ENCODE peak calls at places on chromosomes 16 and 17, in nine cellular contexts. Z is Jurkat, Clone E6-1; F is lung; D is endodermal cell; M is A673; J is GM12864; W is bronchial epithelial cell; I is cardiac fibroblast; X is tibial artery. O is an unnamed sample.

GRCh38 chr17:2053380-2054261 is 1.3 kb upstream of the HIC1 start:
- DNase-seq in Z (peak), F (no peak), D (peak), M (peak), J (no peak), W (no peak), I (peak), X (no peak), O (peak)

GRCh38 chr17:36629252-36629847 is 28.0 kb downstream of the MRM1 start:
- DNase-seq in Z (peak), F (peak), D (peak), M (peak), J (no peak), W (peak), I (peak), X (peak), O (peak)

GRCh38 chr17:70205386-70205785 is 36.1 kb downstream of the KCNJ2 start:
- DNase-seq in Z (no peak), F (no peak), D (no peak), M (no peak), J (no peak), W (peak), I (no peak), X (no peak), O (peak)

GRCh38 chr17:61465550-61466237 is 13.5 kb downstream of the TBX4 start:
- DNase-seq in Z (no peak), F (no peak), D (peak), M (no peak), J (no peak), W (no peak), I (no peak), X (peak), O (no peak)

GRCh38 chr17:77373298-77374169 is 232.8 kb downstream of the SEC14L1 start:
- DNase-seq in Z (no peak), F (peak), D (peak), M (peak), J (no peak), W (no peak), I (peak), X (peak), O (no peak)

GRCh38 chr16:71927383-71927782 is 32.1 kb downstream of the IST1 start:
- DNase-seq in Z (peak), F (peak), D (no peak), M (peak), J (no peak), W (peak), I (peak), X (no peak), O (no peak)

GRCh38 chr16:46573008-46573833 is 48.0 kb downstream of the SHCBP1 start:
- DNase-seq in Z (no peak), F (no peak), D (peak), M (no peak), J (no peak), W (peak), I (peak), X (no peak), O (peak)

GRCh38 chr16:74455619-74456289 is 34.5 kb upstream of the CLEC18B start:
- DNase-seq in Z (no peak), F (no peak), D (no peak), M (no peak), J (no peak), W (peak), I (peak), X (no peak), O (no peak)

GRCh38 chr16:56651586-56651985 is at the start of gene MT1B:
- DNase-seq in Z (no peak), F (no peak), D (no peak), M (no peak), J (no peak), W (no peak), I (no peak), X (no peak), O (no peak)

GRCh38 chr16:82633964-82634600 is 7.3 kb downstream of the CDH13 start:
- DNase-seq in Z (no peak), F (no peak), D (peak), M (no peak), J (no peak), W (peak), I (peak), X (peak), O (no peak)

GRCh38 chr17:4375039-4375748 is 8.7 kb upstream of the UBE2G1 start:
- DNase-seq in Z (no peak), F (no peak), D (no peak), M (no peak), J (peak), W (no peak), I (no peak), X (no peak), O (peak)

GRCh38 chr17:55241097-55241496 is 23.7 kb upstream of the HLF start:
- DNase-seq in Z (no peak), F (no peak), D (no peak), M (no peak), J (no peak), W (no peak), I (no peak), X (no peak), O (no peak)

GRCh38 chr17:34760931-34761500 is 181.6 kb downstream of the TMEM132E start:
- DNase-seq in Z (no peak), F (no peak), D (peak), M (peak), J (no peak), W (no peak), I (no peak), X (no peak), O (no peak)

GRCh38 chr17:7296189-7296861 is 1.9 kb upstream of the YBX2 start:
- DNase-seq in Z (no peak), F (peak), D (peak), M (peak), J (no peak), W (peak), I (peak), X (peak), O (peak)

GRCh38 chr17:58328195-58329034 is at the start of gene TSPOAP1:
- DNase-seq in Z (peak), F (no peak), D (peak), M (no peak), J (peak), W (no peak), I (no peak), X (no peak), O (peak)

GRCh38 chr16:49838639-49839461 is 17.1 kb downstream of the ZNF423 start:
- DNase-seq in Z (no peak), F (no peak), D (peak), M (peak), J (no peak), W (no peak), I (no peak), X (no peak), O (no peak)

GRCh38 chr16:82761236-82761635 is 134.5 kb downstream of the CDH13 start:
- DNase-seq in Z (no peak), F (peak), D (no peak), M (no peak), J (no peak), W (peak), I (peak), X (peak), O (no peak)

GRCh38 chr16:11774065-11774626 is 22.9 kb downstream of the ZC3H7A start:
- DNase-seq in Z (no peak), F (no peak), D (no peak), M (no peak), J (no peak), W (no peak), I (no peak), X (no peak), O (peak)

GRCh38 chr16:53094013-53094630 is 39.3 kb downstream of the CHD9 start:
- DNase-seq in Z (peak), F (peak), D (no peak), M (peak), J (peak), W (peak), I (no peak), X (peak), O (peak)

GRCh38 chr17:30476726-30477082 is 504 bp upstream of the GOSR1 start:
- DNase-seq in Z (no peak), F (no peak), D (no peak), M (no peak), J (no peak), W (no peak), I (no peak), X (no peak), O (no peak)

GRCh38 chr17:73142763-73143395 is 21.9 kb upstream of the SSTR2 start:
- DNase-seq in Z (peak), F (no peak), D (no peak), M (no peak), J (no peak), W (peak), I (peak), X (no peak), O (peak)

GRCh38 chr16:46986438-46986837 is 13.0 kb upstream of the DNAJA2 start:
- DNase-seq in Z (no peak), F (no peak), D (no peak), M (no peak), J (no peak), W (no peak), I (no peak), X (no peak), O (no peak)

GRCh38 chr17:79534851-79535727 is 75.8 kb downstream of the RBFOX3 start:
- DNase-seq in Z (no peak), F (no peak), D (no peak), M (no peak), J (no peak), W (no peak), I (no peak), X (no peak), O (no peak)
- H3K4me3 ChIP-seq in Z (no peak), F (no peak), D (no peak), M (no peak), J (no peak), W (no peak), I (no peak), X (no peak), O (no peak)

GRCh38 chr16:4320030-4320429 is 4.2 kb downstream of the GLIS2 start:
- DNase-seq in Z (no peak), F (no peak), D (no peak), M (no peak), J (no peak), W (no peak), I (peak), X (no peak), O (no peak)
- H3K4me3 ChIP-seq in Z (no peak), F (no peak), D (no peak), M (no peak), J (no peak), W (no peak), I (peak), X (peak), O (no peak)

GRCh38 chr16:1103649-1104005 is 7.6 kb upstream of the C1QTNF8 start:
- DNase-seq in Z (no peak), F (no peak), D (no peak), M (no peak), J (no peak), W (no peak), I (no peak), X (no peak), O (no peak)
- H3K4me3 ChIP-seq in Z (no peak), F (no peak), D (no peak), M (no peak), J (no peak), W (no peak), I (no peak), X (no peak), O (no peak)

DNA sequence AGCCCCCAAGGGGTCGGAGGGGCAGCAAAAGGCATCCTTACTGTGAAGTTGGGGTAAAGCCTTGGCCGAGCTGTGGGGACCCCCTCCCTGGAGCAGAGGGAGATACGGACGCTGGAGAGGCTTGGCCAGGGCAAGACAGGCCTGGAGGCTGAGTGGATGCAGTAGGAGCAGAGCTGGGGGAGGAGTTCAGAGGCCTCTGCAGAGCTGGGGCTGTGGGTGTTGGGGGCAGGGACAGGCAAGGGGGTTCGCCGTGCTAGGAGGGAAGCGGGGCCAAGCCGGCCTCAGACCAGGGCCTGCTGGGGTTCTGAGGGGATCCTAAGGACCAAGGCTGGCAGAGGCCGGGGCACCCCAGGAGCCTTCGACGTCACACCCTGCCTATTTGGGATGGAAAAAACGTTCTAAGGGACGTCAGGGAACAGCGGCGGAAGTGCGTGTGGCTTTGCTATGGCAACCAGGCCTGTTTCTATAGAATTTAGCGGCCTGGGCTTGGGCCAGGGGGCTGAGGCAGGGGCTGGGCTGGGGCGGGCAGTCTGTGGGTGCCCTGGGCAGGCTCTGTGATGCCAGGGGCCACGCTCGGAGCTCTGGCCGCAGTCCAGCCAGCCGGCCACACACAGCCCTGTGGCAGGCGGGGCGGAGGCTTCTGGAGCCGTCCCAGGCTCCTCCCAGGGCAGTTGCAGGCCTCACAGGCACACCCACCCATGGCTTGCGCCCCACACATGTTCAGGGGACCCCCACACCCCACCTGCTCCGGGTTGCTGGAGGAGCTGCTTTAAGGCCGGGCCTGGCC is 3.7 kb downstream of the TRAF7 start:
- DNase-seq in Z (no peak), F (no peak), D (no peak), M (peak), J (no peak), W (no peak), I (peak), X (peak), O (no peak)
- H3K4me3 ChIP-seq in Z (no peak), F (no peak), D (no peak), M (no peak), J (peak), W (no peak), I (no peak), X (peak), O (peak)